ENCODE peak calls at places on chromosomes 2 and 18, in five cellular contexts. T, L, A, R and U are unnamed samples. For H3K27me3, the result is how much of the 10 kb centered on the place peaks cover.

GRCh38 chr18:78757014-78757413 is 222.6 kb upstream of the SALL3 start:
- DNase-seq in T (no peak), L (no peak), A (no peak), R (no peak), U (no peak)

GRCh38 chr2:221943078-221943810 is 355.6 kb downstream of the PAX3 start:
- DNase-seq in T (no peak), L (peak), A (no peak), R (peak), U (peak)

GRCh38 chr2:64359892-64360657 is 93.9 kb upstream of the LGALSL start:
- DNase-seq in T (no peak), L (peak), A (no peak), R (peak), U (peak)

GRCh38 chr2:150410809-150411208 is 76.7 kb downstream of the RND3 start:
- DNase-seq in T (no peak), L (peak), A (no peak), R (no peak), U (no peak)

GRCh38 chr2:28661589-28662001 is 90.0 kb upstream of the PPP1CB start:
- DNase-seq in T (no peak), L (peak), A (no peak), R (peak), U (peak)

GRCh38 chr2:105442721-105443120 is 43.9 kb upstream of the FHL2 start:
- DNase-seq in T (no peak), L (no peak), A (no peak), R (no peak), U (no peak)

GRCh38 chr18:34956663-34957062 is 84.5 kb upstream of the MAPRE2 start:
- DNase-seq in T (no peak), L (peak), A (no peak), R (no peak), U (no peak)

GRCh38 chr18:55321268-55322175 is 266.5 kb downstream of the TCF4 start:
- DNase-seq in T (peak), L (peak), A (peak), R (peak), U (peak)

GRCh38 chr2:158580760-158581159 is 124.0 kb downstream of the PKP4 start:
- DNase-seq in T (no peak), L (no peak), A (no peak), R (no peak), U (no peak)

GRCh38 chr2:204718607-204719006 is 173.3 kb downstream of the PARD3B start:
- DNase-seq in T (no peak), L (no peak), A (no peak), R (no peak), U (no peak)

GRCh38 chr18:9335255-9336045 is 877 bp downstream of the TWSG1 start:
- DNase-seq in T (no peak), L (peak), A (no peak), R (no peak), U (no peak)

GRCh38 chr2:105804266-105804665 is 59.6 kb downstream of the NCK2 start:
- DNase-seq in T (no peak), L (no peak), A (no peak), R (no peak), U (no peak)

GRCh38 chr2:197558393-197558792 is 42.5 kb downstream of the MOB4 start:
- DNase-seq in T (no peak), L (no peak), A (no peak), R (no peak), U (no peak)

GRCh38 chr18:51561821-51562220 is 364.3 kb upstream of the MEX3C start:
- DNase-seq in T (no peak), L (no peak), A (no peak), R (no peak), U (no peak)

GRCh38 chr18:3675446-3675845 is 225.5 kb downstream of the TGIF1 start:
- DNase-seq in T (no peak), L (peak), A (no peak), R (no peak), U (no peak)

GRCh38 chr2:224958466-224958857 is 83.8 kb downstream of the DOCK10 start:
- DNase-seq in T (no peak), L (peak), A (no peak), R (no peak), U (no peak)

GRCh38 chr2:128436498-128437180 is 118.0 kb upstream of the HS6ST1 start:
- DNase-seq in T (no peak), L (no peak), A (no peak), R (no peak), U (no peak)

GRCh38 chr2:218418717-218419458 is at the start of gene VIL1:
- DNase-seq in T (no peak), L (no peak), A (no peak), R (no peak), U (no peak)

GRCh38 chr2:47429795-47430194 is 26.8 kb downstream of the MSH2 start:
- DNase-seq in T (no peak), L (peak), A (no peak), R (no peak), U (no peak)

GRCh38 chr2:204794624-204795023 is 249.3 kb downstream of the PARD3B start:
- DNase-seq in T (no peak), L (peak), A (no peak), R (no peak), U (no peak)

GRCh38 chr2:214808961-214809750 is at the start of gene BARD1:
- DNase-seq in T (peak), L (peak), A (peak), R (peak), U (peak)

GRCh38 chr2:121245913-121246312 is 39.1 kb downstream of the TFCP2L1 start:
- DNase-seq in T (no peak), L (no peak), A (no peak), R (no peak), U (no peak)

GRCh38 chr18:57121542-57122112 is 25.3 kb upstream of the BOD1L2 start:
- DNase-seq in T (no peak), L (no peak), A (no peak), R (no peak), U (no peak)
- H3K27me3 ChIP-seq in T (under half), L (under half), A (half or more), R (under half), U (under half)

GRCh38 chr2:111919794-111920608 is 21.6 kb downstream of the MERTK start:
- DNase-seq in T (no peak), L (no peak), A (no peak), R (no peak), U (no peak)

GRCh38 chr2:111919362-111919761 is 21.0 kb downstream of the MERTK start:
- DNase-seq in T (no peak), L (no peak), A (no peak), R (no peak), U (no peak)

GRCh38 chr2:111927723-111928122 is 29.3 kb downstream of the MERTK start:
- DNase-seq in T (no peak), L (no peak), A (no peak), R (no peak), U (no peak)

GRCh38 chr2:111923271-111923670 is 24.9 kb downstream of the MERTK start:
- DNase-seq in T (no peak), L (peak), A (no peak), R (no peak), U (no peak)

DNA sequence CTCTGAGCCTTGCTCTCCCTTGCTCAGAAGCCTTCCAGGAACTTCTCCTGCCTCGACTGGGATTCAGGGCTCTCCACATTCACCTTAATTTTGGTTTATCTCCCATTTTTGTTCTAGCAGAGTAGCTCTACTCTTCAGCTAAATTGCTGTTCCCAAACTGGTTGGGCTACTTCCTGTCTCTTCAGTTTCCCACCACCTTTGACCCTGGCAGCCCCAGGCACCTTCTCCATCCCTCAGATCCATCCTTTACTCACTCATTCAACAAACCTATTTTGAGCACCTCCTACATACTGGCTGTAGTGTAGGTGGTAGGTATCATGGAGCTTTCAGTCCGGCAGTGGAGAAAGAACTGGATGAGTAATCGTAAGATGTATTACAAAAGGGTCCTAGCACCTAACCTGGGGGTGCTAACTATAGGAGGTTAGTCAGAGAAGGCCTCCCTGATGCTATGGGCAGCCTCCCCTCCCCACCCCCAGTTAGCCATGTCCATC is 26.3 kb downstream of the MERTK start:
- DNase-seq in T (no peak), L (no peak), A (no peak), R (no peak), U (no peak)
- H3K27ac ChIP-seq in T (no peak), L (no peak), A (no peak), R (no peak), U (no peak)

GRCh38 chr2:219461061-219461514 is 26.4 kb downstream of the SPEG start:
- DNase-seq in T (no peak), L (peak), A (no peak), R (peak), U (no peak)
- TF ChIP-seq POLR2A in T (no peak), L (no peak), A (no peak), R (no peak), U (no peak)

GRCh38 chr18:12256946-12257345 is 2.8 kb downstream of the CIDEA start:
- DNase-seq in T (no peak), L (no peak), A (no peak), R (no peak), U (no peak)
- H3K27me3 ChIP-seq in T (under half), L (half or more), A (under half), R (under half), U (under half)

GRCh38 chr2:9332853-9333245 is 90.5 kb downstream of the ITGB1BP1 start:
- DNase-seq in T (no peak), L (no peak), A (no peak), R (no peak), U (no peak)
- H3K27ac ChIP-seq in T (peak), L (no peak), A (no peak), R (no peak), U (no peak)